ENCODE peak calls at places on chromosomes 7 and 10, in four cellular contexts. One of them, this sample, is unnamed.

GRCh38 chr7:11434371-11434770 is 397.6 kb downstream of the THSD7A start:
- DNase-seq in GM23248: peak; percentile 9
- DNase-seq in A549: no peak
- DNase-seq in aorta: no peak
- DNase-seq in this sample: no peak

GRCh38 chr10:70974351-70974901 is 86.1 kb upstream of the PCBD1 start:
- DNase-seq in aorta: no peak
- DNase-seq in GM23248: peak; percentile 48
- DNase-seq in A549: peak; percentile 49
- DNase-seq in this sample: no peak

GRCh38 chr10:108591417-108591816 is 1331.9 kb downstream of the XPNPEP1 start:
- DNase-seq in GM23248: peak; percentile 64
- DNase-seq in aorta: no peak
- DNase-seq in A549: no peak
- DNase-seq in this sample: no peak

GRCh38 chr10:88227342-88228018 is 355.6 kb downstream of the RNLS start:
- DNase-seq in aorta: no peak
- DNase-seq in GM23248: no peak
- DNase-seq in A549: no peak
- DNase-seq in this sample: no peak

GRCh38 chr7:5595545-5596045 is 172.0 kb upstream of the TNRC18 start:
- DNase-seq in aorta: peak; percentile 64
- DNase-seq in GM23248: peak; percentile 88
- DNase-seq in A549: peak; percentile 58
- DNase-seq in this sample: no peak

GRCh38 chr10:118394557-118395194 is 52.6 kb upstream of the FAM204A start:
- DNase-seq in GM23248: no peak
- DNase-seq in A549: no peak
- DNase-seq in aorta: no peak
- DNase-seq in this sample: no peak

GRCh38 chr10:124611738-124612137 is 132.4 kb downstream of the FAM53B start:
- DNase-seq in GM23248: no peak
- DNase-seq in aorta: peak; percentile 63
- DNase-seq in A549: no peak
- DNase-seq in this sample: peak; percentile 58

GRCh38 chr7:55128693-55129394 is 110.0 kb downstream of the EGFR start:
- DNase-seq in aorta: no peak
- DNase-seq in A549: no peak
- DNase-seq in GM23248: peak; percentile 69
- DNase-seq in this sample: no peak

GRCh38 chr7:28546067-28546466 is 133.7 kb downstream of the CREB5 start:
- DNase-seq in A549: no peak
- DNase-seq in GM23248: no peak
- DNase-seq in aorta: no peak
- DNase-seq in this sample: no peak

GRCh38 chr7:47303695-47304453 is 278.0 kb downstream of the TNS3 start:
- DNase-seq in A549: no peak
- DNase-seq in GM23248: no peak
- DNase-seq in aorta: no peak
- DNase-seq in this sample: no peak

GRCh38 chr10:59387951-59388431 is 25.6 kb upstream of the FAM13C start:
- DNase-seq in aorta: peak; percentile 54
- DNase-seq in GM23248: peak; percentile 90
- DNase-seq in A549: no peak
- DNase-seq in this sample: no peak

GRCh38 chr10:70925377-70926214 is 37.2 kb upstream of the PCBD1 start:
- DNase-seq in GM23248: peak; percentile 46
- DNase-seq in A549: peak; percentile 49
- DNase-seq in aorta: peak; percentile 61
- DNase-seq in this sample: no peak

GRCh38 chr10:43361532-43362190 is 9.8 kb upstream of the FXYD4 start:
- DNase-seq in GM23248: no peak
- DNase-seq in aorta: no peak
- DNase-seq in A549: no peak
- DNase-seq in this sample: no peak

GRCh38 chr7:143361552-143362125 is 874 bp downstream of the FAM131B start:
- DNase-seq in A549: no peak
- DNase-seq in aorta: no peak
- DNase-seq in GM23248: peak; percentile 31
- DNase-seq in this sample: no peak

GRCh38 chr10:89251417-89252224 is at the start of gene LIPA:
- DNase-seq in aorta: peak; percentile 98
- DNase-seq in A549: peak; percentile 96
- DNase-seq in GM23248: peak; percentile 100
- DNase-seq in this sample: peak; percentile 98
- H3K9me3 ChIP-seq in aorta: no peaks in the 10 kb centered on the region
- H3K9me3 ChIP-seq in A549: peaks cover 4% of the 10 kb centered on the region
- H3K9me3 ChIP-seq in GM23248: no peaks in the 10 kb centered on the region
- H3K9me3 ChIP-seq in this sample: no peaks in the 10 kb centered on the region

DNA sequence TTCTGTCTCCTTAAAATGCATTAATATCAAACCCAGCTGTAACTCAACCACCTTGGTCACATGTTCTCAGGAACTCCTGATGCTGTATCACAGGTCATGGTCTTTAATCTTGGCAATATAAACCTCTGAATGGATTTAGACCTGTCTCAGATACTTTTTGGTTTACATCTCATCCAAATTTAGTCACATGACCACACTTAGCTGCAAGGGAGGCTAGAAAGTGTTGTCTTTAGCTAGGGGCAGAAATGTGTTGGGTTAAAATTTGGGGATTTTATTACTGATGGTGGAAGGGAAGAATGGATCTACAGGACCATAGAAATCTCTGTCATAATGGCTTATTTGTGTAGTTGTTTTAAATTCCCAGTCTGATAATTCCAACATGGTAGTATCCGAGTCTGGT is 29.6 kb upstream of the IL15RA start:
- DNase-seq in GM23248: no peak
- DNase-seq in aorta: no peak
- DNase-seq in A549: no peak
- DNase-seq in this sample: no peak
- H3K27ac ChIP-seq in GM23248: no peak overlapping the region
- H3K27ac ChIP-seq in aorta: no peak overlapping the region
- H3K27ac ChIP-seq in A549: no peak overlapping the region
- H3K27ac ChIP-seq in this sample: no peak overlapping the region

GRCh38 chr7:63072806-63073205 is 925.8 kb upstream of the ZNF722 start:
- DNase-seq in aorta: no peak
- DNase-seq in GM23248: no peak
- DNase-seq in A549: no peak
- DNase-seq in this sample: no peak

GRCh38 chr7:63073286-63073685 is 925.4 kb upstream of the ZNF722 start:
- DNase-seq in aorta: no peak
- DNase-seq in A549: no peak
- DNase-seq in GM23248: no peak
- DNase-seq in this sample: no peak

GRCh38 chr7:63071396-63071795 is 927.3 kb upstream of the ZNF722 start:
- DNase-seq in GM23248: no peak
- DNase-seq in aorta: no peak
- DNase-seq in A549: no peak
- DNase-seq in this sample: no peak

GRCh38 chr7:63071920-63072319 is 926.7 kb upstream of the ZNF722 start:
- DNase-seq in aorta: no peak
- DNase-seq in GM23248: no peak
- DNase-seq in A549: no peak
- DNase-seq in this sample: no peak

DNA sequence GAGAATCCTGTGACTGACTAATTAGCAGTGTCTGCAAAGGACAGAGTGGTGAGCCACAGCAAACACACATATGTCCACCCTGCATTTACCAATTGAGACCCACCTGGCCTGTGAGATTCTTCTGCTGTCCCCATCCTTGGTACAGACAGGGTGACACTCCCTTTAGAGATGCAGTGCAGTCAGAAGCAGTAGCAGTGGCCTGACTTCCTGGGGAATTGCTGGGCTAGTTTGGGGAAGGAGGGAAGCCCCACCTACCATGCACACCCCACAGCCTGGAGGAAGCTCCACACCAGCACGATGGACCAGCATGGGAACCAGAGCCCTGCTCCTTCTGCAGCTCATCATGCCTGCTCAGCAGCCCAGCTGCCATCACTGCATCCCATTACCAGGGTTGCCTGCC is 924.9 kb upstream of the ZNF722 start:
- DNase-seq in aorta: no peak
- DNase-seq in GM23248: no peak
- DNase-seq in A549: no peak
- DNase-seq in this sample: no peak
- H3K9me3 ChIP-seq in aorta: no peaks in the 10 kb centered on the region
- H3K9me3 ChIP-seq in GM23248: no peaks in the 10 kb centered on the region
- H3K9me3 ChIP-seq in A549: peaks cover 7% of the 10 kb centered on the region
- H3K9me3 ChIP-seq in this sample: no peaks in the 10 kb centered on the region

GRCh38 chr7:155208681-155209477 is 88.8 kb upstream of the INSIG1 start:
- DNase-seq in aorta: no peak
- DNase-seq in GM23248: peak; percentile 74
- DNase-seq in A549: peak; percentile 63
- DNase-seq in this sample: no peak
- H3K27ac ChIP-seq in aorta: no peak overlapping the region
- H3K27ac ChIP-seq in GM23248: peak overlapping the region; percentile 63
- H3K27ac ChIP-seq in A549: peak overlapping the region; percentile 81
- H3K27ac ChIP-seq in this sample: no peak overlapping the region

GRCh38 chr10:133526957-133527588 is at the start of gene CYP2E1:
- DNase-seq in A549: no peak
- DNase-seq in GM23248: no peak
- DNase-seq in aorta: no peak
- DNase-seq in this sample: no peak
- H3K9me3 ChIP-seq in A549: peaks cover 25% of the 10 kb centered on the region
- H3K9me3 ChIP-seq in GM23248: no peaks in the 10 kb centered on the region
- H3K9me3 ChIP-seq in aorta: peaks cover 8% of the 10 kb centered on the region
- H3K9me3 ChIP-seq in this sample: no peaks in the 10 kb centered on the region

DNA sequence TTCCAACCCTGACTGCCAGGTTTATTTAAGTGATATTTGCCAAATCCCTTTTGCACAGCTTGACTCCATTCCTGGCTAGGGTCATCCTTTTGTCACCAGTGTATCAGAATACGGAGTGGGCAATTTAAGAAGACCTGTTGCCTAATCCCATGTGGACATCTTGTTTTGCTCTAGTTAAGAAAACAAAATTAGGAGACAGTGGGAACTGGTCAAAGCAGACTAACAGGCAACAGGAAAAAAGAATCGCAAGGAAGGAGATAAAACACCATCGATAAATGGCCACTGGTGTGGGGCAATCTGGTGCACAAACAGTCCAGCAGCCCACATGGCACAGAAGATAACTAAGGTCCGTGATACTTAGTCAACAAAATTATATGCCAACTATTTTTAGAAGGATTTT is 21.4 kb downstream of the KDM7A start:
- DNase-seq in A549: no peak
- DNase-seq in aorta: no peak
- DNase-seq in GM23248: no peak
- DNase-seq in this sample: no peak
- H3K27ac ChIP-seq in A549: no peak overlapping the region
- H3K27ac ChIP-seq in aorta: no peak overlapping the region
- H3K27ac ChIP-seq in GM23248: no peak overlapping the region
- H3K27ac ChIP-seq in this sample: no peak overlapping the region

GRCh38 chr10:123356101-123356500 is 201.9 kb downstream of the BUB3 start:
- DNase-seq in aorta: no peak
- DNase-seq in A549: no peak
- DNase-seq in GM23248: no peak
- DNase-seq in this sample: no peak
- H3K9me3 ChIP-seq in aorta: no peaks in the 10 kb centered on the region
- H3K9me3 ChIP-seq in A549: no peaks in the 10 kb centered on the region
- H3K9me3 ChIP-seq in GM23248: no peaks in the 10 kb centered on the region
- H3K9me3 ChIP-seq in this sample: no peaks in the 10 kb centered on the region

DNA sequence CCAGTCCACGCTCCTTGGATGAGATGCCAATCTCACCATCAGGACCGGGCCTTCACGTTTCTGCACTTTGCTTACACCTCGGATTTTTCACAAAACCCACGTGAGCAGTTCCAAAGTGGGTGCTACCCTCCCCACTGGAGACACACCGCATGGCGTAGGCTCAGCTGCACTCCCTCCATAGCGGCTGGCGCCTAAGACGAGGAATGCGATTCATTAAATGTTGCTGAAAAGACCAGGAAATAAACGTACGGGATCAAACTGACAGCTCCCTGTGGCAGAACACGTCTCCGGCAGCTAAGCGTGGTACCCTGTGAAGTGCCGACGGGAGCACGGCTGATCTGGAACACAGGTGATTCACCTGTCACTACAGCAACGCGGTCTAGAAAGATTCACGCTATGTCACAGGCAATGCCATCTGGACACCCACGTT is 209.0 kb downstream of the DIP2C start:
- DNase-seq in GM23248: no peak
- DNase-seq in A549: no peak
- DNase-seq in aorta: no peak
- DNase-seq in this sample: no peak
- H3K27ac ChIP-seq in GM23248: no peak overlapping the region
- H3K27ac ChIP-seq in A549: no peak overlapping the region
- H3K27ac ChIP-seq in aorta: no peak overlapping the region
- H3K27ac ChIP-seq in this sample: no peak overlapping the region

DNA sequence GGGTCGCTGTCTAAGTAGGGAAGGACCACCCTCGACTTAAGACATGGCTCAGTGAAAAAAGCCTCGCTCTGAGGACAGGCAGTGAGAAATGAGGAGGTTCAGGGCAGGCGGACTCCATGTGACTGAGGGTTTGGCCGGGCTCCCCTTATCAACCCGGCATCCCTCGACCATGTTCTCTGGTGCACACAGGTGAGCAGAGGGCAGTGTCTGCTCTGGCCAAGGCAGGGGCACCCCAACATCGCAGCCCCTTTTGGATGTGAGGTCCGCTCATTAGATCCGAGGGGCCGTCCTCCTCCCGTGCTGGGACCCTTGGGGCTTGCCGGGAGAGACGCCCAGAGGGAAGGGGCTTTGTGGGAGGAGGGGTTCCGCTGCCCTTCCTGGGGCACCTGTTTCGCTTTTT is 475.1 kb downstream of the DNAJB6 start:
- DNase-seq in aorta: peak; percentile 27
- DNase-seq in A549: no peak
- DNase-seq in GM23248: no peak
- DNase-seq in this sample: no peak
- H3K9me3 ChIP-seq in aorta: peaks cover 2% of the 10 kb centered on the region
- H3K9me3 ChIP-seq in A549: peaks cover 11% of the 10 kb centered on the region
- H3K9me3 ChIP-seq in GM23248: no peaks in the 10 kb centered on the region
- H3K9me3 ChIP-seq in this sample: no peaks in the 10 kb centered on the region